ENCODE peak calls at places on chromosome 6, in five cellular contexts. Z is NCI-H748 treated with DMSO at 0.1 percent for 48 hours, G is hepatocyte, D is type B pancreatic cell, O is MM.1S. K is an unnamed sample.

GRCh38 chr6:78525961-78526360 is 341.4 kb upstream of the IRAK1BP1 start:
- DNase-seq in Z (no peak), G (no peak), D (no peak), O (no peak), K (no peak)

GRCh38 chr6:29552512-29553051 is 7.0 kb downstream of the UBD start:
- DNase-seq in Z (no peak), G (peak), D (no peak), O (peak), K (no peak)

GRCh38 chr6:113184736-113185135 is 672.4 kb upstream of the MARCKS start:
- DNase-seq in Z (no peak), G (no peak), D (no peak), O (no peak), K (no peak)

GRCh38 chr6:16157909-16158308 is 29.0 kb downstream of the MYLIP start:
- DNase-seq in Z (peak), G (no peak), D (no peak), O (no peak), K (no peak)

GRCh38 chr6:41489284-41489851 is 56.8 kb upstream of the FOXP4 start:
- DNase-seq in Z (no peak), G (peak), D (peak), O (no peak), K (no peak)

GRCh38 chr6:34143884-34144580 is 1.9 kb downstream of the GRM4 start:
- DNase-seq in Z (peak), G (peak), D (no peak), O (no peak), K (peak)

GRCh38 chr6:52575490-52575868 is 1.4 kb downstream of the TRAM2 start:
- DNase-seq in Z (no peak), G (no peak), D (no peak), O (no peak), K (no peak)

GRCh38 chr6:90865513-90865912 is 278.6 kb upstream of the MAP3K7 start:
- DNase-seq in Z (no peak), G (no peak), D (no peak), O (no peak), K (no peak)

GRCh38 chr6:113301651-113302050 is 555.5 kb upstream of the MARCKS start:
- DNase-seq in Z (no peak), G (no peak), D (no peak), O (no peak), K (no peak)

GRCh38 chr6:70108230-70108629 is 194.7 kb downstream of the COL9A1 start:
- DNase-seq in Z (peak), G (peak), D (no peak), O (peak), K (peak)

GRCh38 chr6:106069478-106069877 is 16.7 kb upstream of the PRDM1 start:
- DNase-seq in Z (peak), G (peak), D (no peak), O (no peak), K (no peak)

GRCh38 chr6:118263929-118264486 is 284.1 kb upstream of the PLN start:
- DNase-seq in Z (no peak), G (peak), D (no peak), O (no peak), K (no peak)

K was measured in HuH-7.